ENCODE peak calls at places on chromosomes 1 and 21, in four cellular contexts. A is IMR-90, F is H1, P is H9. T is an unnamed sample.

GRCh38 chr1:234989019-234989418 is 139.6 kb downstream of the TOMM20 start:
- DNase-seq in P (no peak), A (peak), F (no peak), T (no peak)

GRCh38 chr21:38861006-38861405 is 55.3 kb downstream of the ETS2 start:
- DNase-seq in A (no peak), F (no peak), P (no peak), T (no peak)

GRCh38 chr1:111990026-111990877 is 784 bp upstream of the KCND3 start:
- DNase-seq in P (peak), A (no peak), F (peak), T (peak)

GRCh38 chr1:241408170-241408569 is 51.2 kb upstream of the RGS7 start:
- DNase-seq in F (no peak), P (no peak), A (peak), T (peak)

GRCh38 chr1:205528446-205528886 is 24.0 kb downstream of the CDK18 start:
- DNase-seq in F (no peak), P (no peak), A (no peak), T (no peak)

GRCh38 chr21:42111811-42112210 is 40.7 kb downstream of the UMODL1 start:
- DNase-seq in A (no peak), F (no peak), P (no peak), T (no peak)

GRCh38 chr1:93275634-93276295 is 69.9 kb upstream of the DR1 start:
- DNase-seq in F (no peak), A (no peak), P (no peak), T (no peak)

GRCh38 chr1:77322061-77322900 is 40.5 kb downstream of the AK5 start:
- DNase-seq in A (peak), P (no peak), F (no peak), T (peak)

GRCh38 chr1:25906644-25907300 is 553 bp upstream of the STMN1 start:
- DNase-seq in F (no peak), P (peak), A (no peak), T (peak)

GRCh38 chr1:75720820-75721219 is 3.7 kb upstream of the ACADM start:
- DNase-seq in F (no peak), P (no peak), A (no peak), T (peak)

GRCh38 chr1:47226121-47226977 is 5.7 kb downstream of the TAL1 start:
- DNase-seq in A (no peak), F (no peak), P (no peak), T (no peak)

GRCh38 chr1:232553050-232553754 is 76.7 kb downstream of the SIPA1L2 start:
- DNase-seq in F (no peak), P (no peak), A (peak), T (no peak)

GRCh38 chr1:12244078-12244477 is 14.2 kb downstream of the VPS13D start:
- DNase-seq in F (peak), A (no peak), P (no peak), T (peak)

GRCh38 chr1:29643281-29643680 is 407.0 kb downstream of the PTPRU start:
- DNase-seq in A (no peak), F (peak), P (no peak), T (no peak)

GRCh38 chr1:63975447-63975846 is 201.6 kb downstream of the ROR1 start:
- DNase-seq in A (no peak), P (no peak), F (no peak), T (no peak)

GRCh38 chr1:243291287-243291686 is 35.4 kb downstream of the SDCCAG8 start:
- DNase-seq in P (no peak), F (no peak), A (no peak), T (no peak)

GRCh38 chr1:77830946-77831345 is 51.5 kb downstream of the MIGA1 start:
- DNase-seq in F (no peak), A (no peak), P (no peak), T (no peak)

GRCh38 chr1:29554208-29554778 is 318.0 kb downstream of the PTPRU start:
- DNase-seq in A (no peak), F (no peak), P (no peak), T (no peak)

GRCh38 chr1:151130837-151131586 is 15.4 kb downstream of the SEMA6C start:
- DNase-seq in F (peak), P (peak), A (peak), T (peak)

GRCh38 chr1:225760531-225760930 is 17.1 kb upstream of the SRP9 start:
- DNase-seq in F (no peak), A (no peak), P (no peak), T (no peak)

GRCh38 chr1:67847466-67847865 is 14.2 kb upstream of the GNG12 start:
- DNase-seq in A (peak), P (no peak), F (no peak), T (no peak)

GRCh38 chr1:43251024-43251423 is 18.8 kb upstream of the TMEM125 start:
- DNase-seq in A (no peak), P (no peak), F (no peak), T (no peak)

GRCh38 chr1:68057564-68057963 is 7.1 kb upstream of the DIRAS3 start:
- DNase-seq in F (no peak), P (peak), A (no peak), T (peak)

DNA sequence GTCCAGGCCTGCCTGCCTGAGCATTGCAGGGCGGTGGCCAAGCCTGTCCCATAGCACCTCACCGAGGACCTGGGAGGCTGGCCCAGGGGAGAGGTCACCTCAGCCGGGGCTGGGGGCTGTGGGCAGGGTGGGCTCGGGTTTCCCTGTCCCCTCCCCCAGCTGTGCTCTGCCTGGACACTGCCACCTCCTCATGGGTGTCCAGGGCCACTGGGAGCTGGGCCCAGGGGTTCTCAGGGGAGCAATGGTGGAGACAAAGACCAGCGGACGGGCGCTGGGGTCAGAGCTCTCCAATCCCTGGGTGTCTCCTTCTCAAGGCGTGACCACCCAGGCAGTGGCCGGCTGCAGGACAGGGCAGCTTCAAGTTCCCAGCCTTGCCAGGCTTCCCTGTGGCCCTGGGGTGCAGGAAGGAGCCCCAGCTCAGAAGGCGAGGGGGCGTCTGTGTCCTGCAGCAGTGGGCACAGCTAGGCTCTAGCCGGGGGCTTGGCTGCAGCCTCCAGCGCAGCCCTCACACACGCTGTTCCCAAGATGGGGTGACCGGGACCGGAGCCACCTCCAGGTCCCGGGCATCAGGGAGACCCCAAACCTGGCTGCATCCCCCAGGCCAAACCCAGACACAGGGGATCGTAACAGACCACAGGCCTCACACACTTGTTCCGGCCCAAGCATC is 29.0 kb downstream of the TP73 start:
- DNase-seq in F (no peak), P (no peak), A (no peak), T (no peak)
- H2BK120ac ChIP-seq in F (no peak), P (no peak), A (no peak), T (no peak)

GRCh38 chr1:116908821-116909510 is 750 bp upstream of the PTGFRN start:
- DNase-seq in F (no peak), A (no peak), P (no peak), T (peak)
- H4K5ac ChIP-seq in F (no peak), A (no peak), P (no peak), T (no peak)

GRCh38 chr1:245156041-245156735 is 1.4 kb downstream of the KIF26B start:
- DNase-seq in F (peak), A (peak), P (peak), T (peak)

GRCh38 chr1:245153081-245153644 is 1.6 kb upstream of the KIF26B start:
- DNase-seq in F (peak), P (peak), A (peak), T (peak)

GRCh38 chr1:245155186-245156040 is 628 bp downstream of the KIF26B start:
- DNase-seq in P (peak), F (peak), A (peak), T (peak)

GRCh38 chr1:245154429-245155185 is at the start of gene KIF26B:
- DNase-seq in A (peak), P (peak), F (peak), T (peak)

DNA sequence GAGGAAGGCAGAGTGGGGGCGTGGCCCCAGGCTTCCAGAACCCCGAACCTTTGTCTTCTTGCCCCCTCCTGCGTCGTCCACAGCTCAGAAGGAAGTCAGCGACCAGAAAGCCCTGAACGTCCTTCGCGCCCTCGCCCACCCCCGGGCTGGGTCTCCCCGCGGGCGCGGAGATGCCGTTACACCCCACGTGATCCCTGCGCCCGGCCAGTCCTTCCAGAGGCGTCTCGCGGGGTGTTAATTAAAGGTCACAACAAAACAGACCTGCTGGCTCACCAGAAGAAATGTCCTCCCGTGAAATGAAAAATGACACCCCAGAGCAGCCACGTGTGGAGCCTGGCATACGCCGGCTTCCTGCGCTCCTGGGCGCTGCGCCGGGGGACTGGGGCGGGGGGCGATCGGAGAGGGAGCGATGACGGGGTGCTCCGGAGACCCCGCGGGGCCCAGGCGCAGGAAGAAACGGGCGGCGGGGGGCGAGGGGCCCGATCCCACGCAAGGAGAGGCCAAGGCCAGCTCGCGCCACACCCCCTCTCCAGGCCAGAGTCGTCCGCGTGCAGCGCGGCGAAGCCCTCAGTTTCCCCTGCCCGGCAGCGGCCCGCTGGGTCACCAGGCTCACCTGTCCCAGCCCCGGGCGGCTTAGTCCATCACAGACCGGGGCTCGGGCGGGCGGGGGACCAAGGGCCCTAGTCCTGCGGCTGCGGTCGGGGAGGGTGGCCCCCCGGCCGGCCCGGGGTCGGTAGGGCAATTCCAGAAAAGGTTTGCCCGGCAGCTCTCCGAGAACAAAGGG is 948 bp upstream of the KIF26B start:
- DNase-seq in P (peak), F (peak), A (no peak), T (peak)
- H2BK120ac ChIP-seq in P (no peak), F (no peak), A (no peak), T (no peak)

GRCh38 chr1:20648438-20648837 is 12.7 kb downstream of the DDOST start:
- DNase-seq in P (no peak), A (no peak), F (no peak), T (no peak)
- H4K5ac ChIP-seq in P (no peak), A (no peak), F (no peak), T (no peak)

DNA sequence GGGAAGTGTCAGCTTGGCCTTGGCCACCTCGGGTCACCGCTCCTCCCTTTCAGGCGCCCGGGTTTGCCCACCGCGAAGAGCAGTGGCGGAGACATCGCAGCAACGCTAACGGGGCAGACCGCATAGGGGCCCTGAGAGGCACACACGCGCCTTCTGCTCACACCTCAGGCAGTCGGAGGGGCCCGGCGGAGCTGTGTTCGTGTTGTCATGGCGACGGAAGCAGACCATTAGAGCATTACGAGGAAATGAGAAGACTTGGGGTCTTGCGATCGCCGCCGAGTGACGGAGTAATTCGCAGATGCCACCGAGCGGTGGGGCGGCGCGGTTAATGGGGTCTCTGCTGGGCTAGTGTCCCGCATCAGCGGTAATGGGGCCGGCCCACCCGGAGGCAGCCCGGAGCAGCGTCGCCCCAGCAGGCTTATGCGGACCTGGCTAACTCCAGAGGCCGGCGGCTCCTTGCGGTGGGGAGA is 144.1 kb downstream of the TNR start:
- DNase-seq in A (no peak), P (peak), F (peak), T (peak)
- H2BK120ac ChIP-seq in A (no peak), P (no peak), F (no peak), T (no peak)

GRCh38 chr1:210935905-210936304 is 198.0 kb downstream of the KCNH1 start:
- DNase-seq in A (no peak), F (no peak), P (no peak), T (no peak)
- H4K5ac ChIP-seq in A (no peak), F (no peak), P (no peak), T (no peak)

GRCh38 chr1:53691326-53691725 is 47.6 kb downstream of the GLIS1 start:
- DNase-seq in F (no peak), A (no peak), P (no peak), T (no peak)
- H2BK120ac ChIP-seq in F (no peak), A (no peak), P (no peak), T (no peak)

GRCh38 chr1:4467241-4467640 is 187.2 kb upstream of the AJAP1 start:
- DNase-seq in A (no peak), F (no peak), P (no peak), T (no peak)

GRCh38 chr1:4464478-4464877 is 189.9 kb upstream of the AJAP1 start:
- DNase-seq in F (no peak), A (no peak), P (no peak), T (no peak)

GRCh38 chr1:4463631-4464030 is 190.8 kb upstream of the AJAP1 start:
- DNase-seq in F (no peak), P (no peak), A (no peak), T (no peak)

GRCh38 chr1:4468804-4469514 is 185.4 kb upstream of the AJAP1 start:
- DNase-seq in F (no peak), P (no peak), A (no peak), T (no peak)

GRCh38 chr1:4468386-4468785 is 186.0 kb upstream of the AJAP1 start:
- DNase-seq in F (no peak), A (no peak), P (no peak), T (no peak)
- H4K5ac ChIP-seq in F (no peak), A (no peak), P (no peak), T (no peak)

DNA sequence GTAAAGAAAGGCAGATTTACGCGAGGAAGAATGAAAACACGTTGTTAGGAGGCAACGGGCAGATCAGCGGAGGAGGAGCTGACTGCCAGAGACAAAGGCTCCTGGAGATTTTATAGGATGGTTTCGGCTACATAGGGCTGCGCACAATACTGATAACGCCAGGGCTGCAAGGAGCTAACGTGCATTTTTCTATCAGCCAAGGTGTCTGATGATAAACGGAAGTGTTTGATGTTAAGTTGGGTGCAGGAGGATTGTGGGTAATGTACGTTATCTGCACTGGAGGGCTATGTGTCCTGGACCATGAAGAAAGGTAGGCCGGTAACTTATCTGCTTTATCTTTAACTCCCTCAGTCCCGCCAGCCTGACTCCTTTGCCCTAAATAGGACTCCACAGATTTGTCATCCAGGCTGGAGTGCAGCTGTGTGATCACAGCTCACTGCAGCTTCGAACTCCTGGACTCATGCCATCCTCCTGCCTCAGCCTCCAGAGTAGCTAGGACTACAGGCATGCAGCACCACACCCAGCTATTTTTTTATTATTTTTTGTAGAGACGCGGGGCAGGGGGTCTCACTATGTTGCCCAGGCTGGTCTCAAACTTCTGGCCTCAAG is 29.6 kb downstream of the SETD4 start:
- DNase-seq in A (peak), F (no peak), P (no peak), T (no peak)
- H2BK120ac ChIP-seq in A (no peak), F (no peak), P (no peak), T (no peak)

DNA sequence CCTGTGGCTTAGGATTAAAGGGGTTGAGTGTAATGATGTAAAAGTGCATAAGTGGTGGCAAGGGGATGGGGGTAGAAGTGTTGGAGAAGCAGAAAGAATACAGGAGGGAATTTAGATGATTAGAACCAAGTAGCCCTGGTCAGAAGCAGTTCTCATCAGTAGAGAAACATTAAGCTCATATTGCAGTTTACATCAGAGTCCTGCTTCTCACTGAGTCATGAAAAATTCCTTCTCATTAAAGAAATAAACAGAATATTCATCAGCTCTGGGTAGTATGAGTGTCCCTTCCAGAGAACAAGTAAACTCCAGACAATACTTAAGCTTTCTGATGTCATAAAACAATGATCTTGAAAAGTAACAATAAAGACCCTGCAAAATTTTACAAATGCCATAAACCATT is 36.5 kb downstream of the LRRIQ3 start:
- DNase-seq in A (peak), F (no peak), P (no peak), T (no peak)
- H4K5ac ChIP-seq in A (peak), F (no peak), P (no peak), T (no peak)